ENCODE peak calls at places on chromosomes 1 and 21, in ten cellular contexts. One of them, this sample, is unnamed.

GRCh38 chr1:103180660-103181059 is 72.3 kb upstream of the COL11A1 start:
- DNase-seq in heart right ventricle: no peak
- DNase-seq in IMR-90: peak; percentile 72
- DNase-seq in body of pancreas: no peak
- DNase-seq in CD8-positive, alpha-beta T cell: no peak
- DNase-seq in left lung: no peak
- DNase-seq in effector memory CD4-positive, alpha-beta T cell: no peak
- DNase-seq in aorta: no peak
- DNase-seq in neuronal stem cell: no peak
- DNase-seq in lower lobe of right lung: no peak
- DNase-seq in this sample: no peak

GRCh38 chr1:151574575-151575529 is 34.7 kb downstream of the TUFT1 start:
- DNase-seq in heart right ventricle: no peak
- DNase-seq in IMR-90: peak; percentile 87
- DNase-seq in body of pancreas: no peak
- DNase-seq in CD8-positive, alpha-beta T cell: no peak
- DNase-seq in left lung: no peak
- DNase-seq in effector memory CD4-positive, alpha-beta T cell: no peak
- DNase-seq in aorta: no peak
- DNase-seq in neuronal stem cell: no peak
- DNase-seq in lower lobe of right lung: no peak
- DNase-seq in this sample: no peak

GRCh38 chr1:178465011-178465410 is 31.8 kb downstream of the CLEC20A start:
- DNase-seq in heart right ventricle: no peak
- DNase-seq in IMR-90: peak; percentile 73
- DNase-seq in body of pancreas: no peak
- DNase-seq in CD8-positive, alpha-beta T cell: no peak
- DNase-seq in left lung: no peak
- DNase-seq in effector memory CD4-positive, alpha-beta T cell: no peak
- DNase-seq in aorta: no peak
- DNase-seq in neuronal stem cell: no peak
- DNase-seq in lower lobe of right lung: no peak
- DNase-seq in this sample: no peak

GRCh38 chr1:151443846-151444790 is 15.2 kb downstream of the POGZ start:
- DNase-seq in heart right ventricle: no peak
- DNase-seq in IMR-90: peak; percentile 86
- DNase-seq in body of pancreas: peak; percentile 68
- DNase-seq in CD8-positive, alpha-beta T cell: peak; percentile 47
- DNase-seq in left lung: no peak
- DNase-seq in effector memory CD4-positive, alpha-beta T cell: peak; percentile 28
- DNase-seq in aorta: no peak
- DNase-seq in neuronal stem cell: peak; percentile 26
- DNase-seq in lower lobe of right lung: no peak
- DNase-seq in this sample: peak; percentile 44

GRCh38 chr1:13809461-13810159 is 109.6 kb downstream of the PRDM2 start:
- DNase-seq in heart right ventricle: no peak
- DNase-seq in IMR-90: peak; percentile 7
- DNase-seq in body of pancreas: no peak
- DNase-seq in CD8-positive, alpha-beta T cell: no peak
- DNase-seq in left lung: no peak
- DNase-seq in effector memory CD4-positive, alpha-beta T cell: no peak
- DNase-seq in aorta: no peak
- DNase-seq in neuronal stem cell: no peak
- DNase-seq in lower lobe of right lung: no peak
- DNase-seq in this sample: no peak

GRCh38 chr1:51378871-51379270 is 48.5 kb upstream of the TTC39A start:
- DNase-seq in heart right ventricle: no peak
- DNase-seq in IMR-90: peak; percentile 7
- DNase-seq in body of pancreas: no peak
- DNase-seq in CD8-positive, alpha-beta T cell: no peak
- DNase-seq in left lung: no peak
- DNase-seq in effector memory CD4-positive, alpha-beta T cell: no peak
- DNase-seq in aorta: no peak
- DNase-seq in neuronal stem cell: no peak
- DNase-seq in lower lobe of right lung: no peak
- DNase-seq in this sample: no peak

GRCh38 chr1:28896609-28896986 is 17.8 kb upstream of the EPB41 start:
- DNase-seq in heart right ventricle: no peak
- DNase-seq in IMR-90: no peak
- DNase-seq in body of pancreas: no peak
- DNase-seq in CD8-positive, alpha-beta T cell: no peak
- DNase-seq in left lung: no peak
- DNase-seq in effector memory CD4-positive, alpha-beta T cell: no peak
- DNase-seq in aorta: peak; percentile 47
- DNase-seq in neuronal stem cell: no peak
- DNase-seq in lower lobe of right lung: no peak
- DNase-seq in this sample: peak; percentile 18

GRCh38 chr1:2894381-2895041 is 93.0 kb upstream of the TTC34 start:
- DNase-seq in heart right ventricle: no peak
- DNase-seq in IMR-90: no peak
- DNase-seq in body of pancreas: no peak
- DNase-seq in CD8-positive, alpha-beta T cell: peak; percentile 17
- DNase-seq in left lung: no peak
- DNase-seq in effector memory CD4-positive, alpha-beta T cell: peak; percentile 9
- DNase-seq in aorta: no peak
- DNase-seq in neuronal stem cell: no peak
- DNase-seq in lower lobe of right lung: no peak
- DNase-seq in this sample: no peak

GRCh38 chr1:183239220-183239742 is 53.2 kb downstream of the LAMC2 start:
- DNase-seq in heart right ventricle: no peak
- DNase-seq in IMR-90: no peak
- DNase-seq in body of pancreas: no peak
- DNase-seq in CD8-positive, alpha-beta T cell: no peak
- DNase-seq in left lung: no peak
- DNase-seq in effector memory CD4-positive, alpha-beta T cell: no peak
- DNase-seq in aorta: no peak
- DNase-seq in neuronal stem cell: no peak
- DNase-seq in lower lobe of right lung: no peak
- DNase-seq in this sample: no peak

GRCh38 chr1:56873213-56873612 is 18.6 kb downstream of the C8A start:
- DNase-seq in heart right ventricle: no peak
- DNase-seq in IMR-90: no peak
- DNase-seq in body of pancreas: no peak
- DNase-seq in CD8-positive, alpha-beta T cell: no peak
- DNase-seq in left lung: no peak
- DNase-seq in effector memory CD4-positive, alpha-beta T cell: no peak
- DNase-seq in aorta: no peak
- DNase-seq in neuronal stem cell: no peak
- DNase-seq in lower lobe of right lung: no peak
- DNase-seq in this sample: no peak
- H3K4me1 ChIP-seq in heart right ventricle: peaks cover 12% of the 10 kb centered on the region
- H3K4me1 ChIP-seq in IMR-90: peaks cover 6% of the 10 kb centered on the region
- H3K4me1 ChIP-seq in body of pancreas: no peaks in the 10 kb centered on the region
- H3K4me1 ChIP-seq in CD8-positive, alpha-beta T cell: no peaks in the 10 kb centered on the region
- H3K4me1 ChIP-seq in left lung: no peaks in the 10 kb centered on the region
- H3K4me1 ChIP-seq in effector memory CD4-positive, alpha-beta T cell: no peaks in the 10 kb centered on the region
- H3K4me1 ChIP-seq in aorta: no peaks in the 10 kb centered on the region
- H3K4me1 ChIP-seq in neuronal stem cell: no peaks in the 10 kb centered on the region
- H3K4me1 ChIP-seq in lower lobe of right lung: no peaks in the 10 kb centered on the region
- H3K4me1 ChIP-seq in this sample: no peaks in the 10 kb centered on the region

GRCh38 chr1:38088366-38088765 is 41.8 kb upstream of the POU3F1 start:
- DNase-seq in heart right ventricle: no peak
- DNase-seq in IMR-90: no peak
- DNase-seq in body of pancreas: no peak
- DNase-seq in CD8-positive, alpha-beta T cell: no peak
- DNase-seq in left lung: no peak
- DNase-seq in effector memory CD4-positive, alpha-beta T cell: no peak
- DNase-seq in aorta: no peak
- DNase-seq in neuronal stem cell: no peak
- DNase-seq in lower lobe of right lung: no peak
- DNase-seq in this sample: no peak
- H3K4me3 ChIP-seq in heart right ventricle: no peak overlapping the region
- H3K4me3 ChIP-seq in IMR-90: no peak overlapping the region
- H3K4me3 ChIP-seq in body of pancreas: no peak overlapping the region
- H3K4me3 ChIP-seq in CD8-positive, alpha-beta T cell: no peak overlapping the region
- H3K4me3 ChIP-seq in left lung: no peak overlapping the region
- H3K4me3 ChIP-seq in effector memory CD4-positive, alpha-beta T cell: no peak overlapping the region
- H3K4me3 ChIP-seq in aorta: no peak overlapping the region
- H3K4me3 ChIP-seq in neuronal stem cell: no peak overlapping the region
- H3K4me3 ChIP-seq in lower lobe of right lung: no peak overlapping the region
- H3K4me3 ChIP-seq in this sample: no peak overlapping the region

GRCh38 chr1:71200503-71200902 is 119.7 kb upstream of the ZRANB2 start:
- DNase-seq in heart right ventricle: no peak
- DNase-seq in IMR-90: no peak
- DNase-seq in body of pancreas: no peak
- DNase-seq in CD8-positive, alpha-beta T cell: no peak
- DNase-seq in left lung: no peak
- DNase-seq in effector memory CD4-positive, alpha-beta T cell: no peak
- DNase-seq in aorta: no peak
- DNase-seq in neuronal stem cell: no peak
- DNase-seq in lower lobe of right lung: no peak
- DNase-seq in this sample: no peak
- H3K27me3 ChIP-seq in heart right ventricle: no peaks in the 10 kb centered on the region
- H3K27me3 ChIP-seq in IMR-90: no peaks in the 10 kb centered on the region
- H3K27me3 ChIP-seq in body of pancreas: no peaks in the 10 kb centered on the region
- H3K27me3 ChIP-seq in CD8-positive, alpha-beta T cell: no peaks in the 10 kb centered on the region
- H3K27me3 ChIP-seq in left lung: no peaks in the 10 kb centered on the region
- H3K27me3 ChIP-seq in effector memory CD4-positive, alpha-beta T cell: no peaks in the 10 kb centered on the region
- H3K27me3 ChIP-seq in aorta: no peaks in the 10 kb centered on the region
- H3K27me3 ChIP-seq in neuronal stem cell: no peaks in the 10 kb centered on the region
- H3K27me3 ChIP-seq in lower lobe of right lung: no peaks in the 10 kb centered on the region
- H3K27me3 ChIP-seq in this sample: no peaks in the 10 kb centered on the region

GRCh38 chr1:66262233-66262632 is 271.7 kb upstream of the SGIP1 start:
- DNase-seq in heart right ventricle: no peak
- DNase-seq in IMR-90: peak; percentile 67
- DNase-seq in body of pancreas: no peak
- DNase-seq in CD8-positive, alpha-beta T cell: no peak
- DNase-seq in left lung: no peak
- DNase-seq in effector memory CD4-positive, alpha-beta T cell: no peak
- DNase-seq in aorta: no peak
- DNase-seq in neuronal stem cell: no peak
- DNase-seq in lower lobe of right lung: no peak
- DNase-seq in this sample: no peak
- H3K4me1 ChIP-seq in heart right ventricle: peaks cover 30% of the 10 kb centered on the region
- H3K4me1 ChIP-seq in IMR-90: peaks cover 14% of the 10 kb centered on the region
- H3K4me1 ChIP-seq in body of pancreas: no peaks in the 10 kb centered on the region
- H3K4me1 ChIP-seq in CD8-positive, alpha-beta T cell: peaks cover 12% of the 10 kb centered on the region
- H3K4me1 ChIP-seq in left lung: peaks cover 7% of the 10 kb centered on the region
- H3K4me1 ChIP-seq in effector memory CD4-positive, alpha-beta T cell: no peaks in the 10 kb centered on the region
- H3K4me1 ChIP-seq in aorta: no peaks in the 10 kb centered on the region
- H3K4me1 ChIP-seq in neuronal stem cell: peaks cover 19% of the 10 kb centered on the region
- H3K4me1 ChIP-seq in lower lobe of right lung: peaks cover 19% of the 10 kb centered on the region
- H3K4me1 ChIP-seq in this sample: peaks cover 13% of the 10 kb centered on the region

DNA sequence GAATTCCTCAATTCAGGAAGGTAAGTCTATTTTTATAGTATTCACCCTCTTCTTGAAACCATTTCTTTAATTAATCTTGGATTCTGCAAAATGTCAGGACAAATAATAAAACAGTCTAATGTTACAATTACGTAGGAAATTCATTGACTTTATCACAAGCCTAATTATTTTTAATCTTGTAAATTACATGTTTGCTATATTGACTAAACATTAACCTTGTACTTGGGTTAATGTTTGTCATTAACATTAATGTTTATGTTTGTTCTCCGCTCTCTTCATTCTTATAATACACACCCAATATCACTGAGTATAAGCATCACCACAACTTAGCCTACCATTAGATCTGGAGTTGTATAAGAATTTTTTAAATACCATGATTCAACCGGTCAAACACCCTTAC is 2.8 kb downstream of the GCLM start:
- DNase-seq in heart right ventricle: no peak
- DNase-seq in IMR-90: no peak
- DNase-seq in body of pancreas: no peak
- DNase-seq in CD8-positive, alpha-beta T cell: no peak
- DNase-seq in left lung: no peak
- DNase-seq in effector memory CD4-positive, alpha-beta T cell: no peak
- DNase-seq in aorta: no peak
- DNase-seq in neuronal stem cell: no peak
- DNase-seq in lower lobe of right lung: no peak
- DNase-seq in this sample: no peak
- H3K4me3 ChIP-seq in heart right ventricle: no peak overlapping the region
- H3K4me3 ChIP-seq in IMR-90: no peak overlapping the region
- H3K4me3 ChIP-seq in body of pancreas: no peak overlapping the region
- H3K4me3 ChIP-seq in CD8-positive, alpha-beta T cell: no peak overlapping the region
- H3K4me3 ChIP-seq in left lung: no peak overlapping the region
- H3K4me3 ChIP-seq in effector memory CD4-positive, alpha-beta T cell: no peak overlapping the region
- H3K4me3 ChIP-seq in aorta: no peak overlapping the region
- H3K4me3 ChIP-seq in neuronal stem cell: no peak overlapping the region
- H3K4me3 ChIP-seq in lower lobe of right lung: no peak overlapping the region
- H3K4me3 ChIP-seq in this sample: no peak overlapping the region

GRCh38 chr21:36202721-36203602 is 46.3 kb downstream of the DOP1B start:
- DNase-seq in heart right ventricle: no peak
- DNase-seq in IMR-90: peak; percentile 47
- DNase-seq in body of pancreas: no peak
- DNase-seq in CD8-positive, alpha-beta T cell: no peak
- DNase-seq in left lung: no peak
- DNase-seq in effector memory CD4-positive, alpha-beta T cell: no peak
- DNase-seq in aorta: no peak
- DNase-seq in neuronal stem cell: no peak
- DNase-seq in lower lobe of right lung: no peak
- DNase-seq in this sample: no peak

GRCh38 chr21:36204980-36205379 is 48.4 kb downstream of the DOP1B start:
- DNase-seq in heart right ventricle: no peak
- DNase-seq in IMR-90: no peak
- DNase-seq in body of pancreas: no peak
- DNase-seq in CD8-positive, alpha-beta T cell: no peak
- DNase-seq in left lung: no peak
- DNase-seq in effector memory CD4-positive, alpha-beta T cell: no peak
- DNase-seq in aorta: peak; percentile 28
- DNase-seq in neuronal stem cell: no peak
- DNase-seq in lower lobe of right lung: no peak
- DNase-seq in this sample: no peak

GRCh38 chr21:36200089-36200561 is 43.5 kb downstream of the DOP1B start:
- DNase-seq in heart right ventricle: no peak
- DNase-seq in IMR-90: no peak
- DNase-seq in body of pancreas: no peak
- DNase-seq in CD8-positive, alpha-beta T cell: no peak
- DNase-seq in left lung: peak; percentile 84
- DNase-seq in effector memory CD4-positive, alpha-beta T cell: no peak
- DNase-seq in aorta: peak; percentile 74
- DNase-seq in neuronal stem cell: no peak
- DNase-seq in lower lobe of right lung: peak; percentile 51
- DNase-seq in this sample: no peak

GRCh38 chr21:36205962-36206361 is 49.3 kb downstream of the DOP1B start:
- DNase-seq in heart right ventricle: no peak
- DNase-seq in IMR-90: peak; percentile 66
- DNase-seq in body of pancreas: no peak
- DNase-seq in CD8-positive, alpha-beta T cell: no peak
- DNase-seq in left lung: no peak
- DNase-seq in effector memory CD4-positive, alpha-beta T cell: no peak
- DNase-seq in aorta: no peak
- DNase-seq in neuronal stem cell: no peak
- DNase-seq in lower lobe of right lung: no peak
- DNase-seq in this sample: no peak

GRCh38 chr21:36203603-36203889 is 46.9 kb downstream of the DOP1B start:
- DNase-seq in heart right ventricle: no peak
- DNase-seq in IMR-90: peak; percentile 92
- DNase-seq in body of pancreas: peak; percentile 52
- DNase-seq in CD8-positive, alpha-beta T cell: no peak
- DNase-seq in left lung: no peak
- DNase-seq in effector memory CD4-positive, alpha-beta T cell: no peak
- DNase-seq in aorta: peak; percentile 51
- DNase-seq in neuronal stem cell: no peak
- DNase-seq in lower lobe of right lung: no peak
- DNase-seq in this sample: no peak
- H3K27me3 ChIP-seq in heart right ventricle: no peaks in the 10 kb centered on the region
- H3K27me3 ChIP-seq in IMR-90: no peaks in the 10 kb centered on the region
- H3K27me3 ChIP-seq in body of pancreas: no peaks in the 10 kb centered on the region
- H3K27me3 ChIP-seq in CD8-positive, alpha-beta T cell: no peaks in the 10 kb centered on the region
- H3K27me3 ChIP-seq in left lung: no peaks in the 10 kb centered on the region
- H3K27me3 ChIP-seq in effector memory CD4-positive, alpha-beta T cell: no peaks in the 10 kb centered on the region
- H3K27me3 ChIP-seq in aorta: no peaks in the 10 kb centered on the region
- H3K27me3 ChIP-seq in neuronal stem cell: no peaks in the 10 kb centered on the region
- H3K27me3 ChIP-seq in lower lobe of right lung: no peaks in the 10 kb centered on the region
- H3K27me3 ChIP-seq in this sample: no peaks in the 10 kb centered on the region

GRCh38 chr1:93346472-93346991 is 825 bp downstream of the DR1 start:
- DNase-seq in heart right ventricle: no peak
- DNase-seq in IMR-90: peak; percentile 21
- DNase-seq in body of pancreas: no peak
- DNase-seq in CD8-positive, alpha-beta T cell: peak; percentile 15
- DNase-seq in left lung: no peak
- DNase-seq in effector memory CD4-positive, alpha-beta T cell: peak; percentile 35
- DNase-seq in aorta: no peak
- DNase-seq in neuronal stem cell: peak; percentile 18
- DNase-seq in lower lobe of right lung: no peak
- DNase-seq in this sample: peak; percentile 24
- H3K4me1 ChIP-seq in heart right ventricle: peaks cover 61% of the 10 kb centered on the region
- H3K4me1 ChIP-seq in IMR-90: peaks cover 1% of the 10 kb centered on the region
- H3K4me1 ChIP-seq in body of pancreas: peaks cover 21% of the 10 kb centered on the region
- H3K4me1 ChIP-seq in CD8-positive, alpha-beta T cell: peaks cover 30% of the 10 kb centered on the region
- H3K4me1 ChIP-seq in left lung: peaks cover 18% of the 10 kb centered on the region
- H3K4me1 ChIP-seq in effector memory CD4-positive, alpha-beta T cell: peaks cover 6% of the 10 kb centered on the region
- H3K4me1 ChIP-seq in aorta: no peaks in the 10 kb centered on the region
- H3K4me1 ChIP-seq in neuronal stem cell: peaks cover 1% of the 10 kb centered on the region
- H3K4me1 ChIP-seq in lower lobe of right lung: peaks cover 42% of the 10 kb centered on the region
- H3K4me1 ChIP-seq in this sample: peaks cover 29% of the 10 kb centered on the region